ENCODE peak calls at places on chromosomes 3 and 15, in four cellular contexts. One of them, this sample, is unnamed.
A peak's percentile ranks its signal among the peaks of the same experiment; 100 is the strongest.

GRCh38 chr3:141308588-141309218 is 59.6 kb upstream of the ZBTB38 start:
- DNase-seq in HFF-Myc: no peak
- DNase-seq in A549: peak; percentile 81
- DNase-seq in psoas muscle: peak; percentile 40
- DNase-seq in this sample: no peak

GRCh38 chr3:37179144-37179967 is 5.0 kb upstream of the LRRFIP2 start:
- DNase-seq in HFF-Myc: no peak
- DNase-seq in A549: no peak
- DNase-seq in psoas muscle: no peak
- DNase-seq in this sample: no peak

GRCh38 chr15:76340802-76341365 is 4.3 kb downstream of the ISL2 start:
- DNase-seq in A549: no peak
- DNase-seq in psoas muscle: no peak
- DNase-seq in HFF-Myc: no peak
- DNase-seq in this sample: no peak

GRCh38 chr3:69445498-69445897 is 59.6 kb upstream of the FRMD4B start:
- DNase-seq in psoas muscle: no peak
- DNase-seq in HFF-Myc: no peak
- DNase-seq in A549: no peak
- DNase-seq in this sample: no peak

GRCh38 chr3:178325330-178325729 is 210.9 kb upstream of the KCNMB2 start:
- DNase-seq in psoas muscle: no peak
- DNase-seq in A549: peak; percentile 3
- DNase-seq in HFF-Myc: no peak
- DNase-seq in this sample: no peak

GRCh38 chr15:72614810-72615532 is 39.5 kb upstream of the GOLGA6B start:
- DNase-seq in psoas muscle: no peak
- DNase-seq in HFF-Myc: no peak
- DNase-seq in A549: no peak
- DNase-seq in this sample: no peak

GRCh38 chr3:189586941-189587687 is 44.1 kb upstream of the TP63 start:
- DNase-seq in HFF-Myc: no peak
- DNase-seq in A549: no peak
- DNase-seq in psoas muscle: no peak
- DNase-seq in this sample: no peak

GRCh38 chr3:107981471-107982111 is 109.2 kb downstream of the CD47 start:
- DNase-seq in HFF-Myc: no peak
- DNase-seq in A549: no peak
- DNase-seq in psoas muscle: peak; percentile 28
- DNase-seq in this sample: no peak

GRCh38 chr3:117892991-117893390 is 1141.7 kb downstream of the IGSF11 start:
- DNase-seq in psoas muscle: no peak
- DNase-seq in HFF-Myc: no peak
- DNase-seq in A549: no peak
- DNase-seq in this sample: no peak

GRCh38 chr15:52183562-52184173 is 7.5 kb downstream of the GNB5 start:
- DNase-seq in A549: peak; percentile 47
- DNase-seq in psoas muscle: no peak
- DNase-seq in HFF-Myc: no peak
- DNase-seq in this sample: no peak

GRCh38 chr3:129207347-129207947 is 23.8 kb upstream of the CNBP start:
- DNase-seq in A549: no peak
- DNase-seq in psoas muscle: no peak
- DNase-seq in HFF-Myc: no peak
- DNase-seq in this sample: no peak

GRCh38 chr15:88487796-88488523 is 20.5 kb downstream of the MRPS11 start:
- DNase-seq in psoas muscle: no peak
- DNase-seq in A549: no peak
- DNase-seq in HFF-Myc: no peak
- DNase-seq in this sample: no peak

GRCh38 chr3:48600711-48601621 is 5.8 kb upstream of the COL7A1 start:
- DNase-seq in A549: no peak
- DNase-seq in HFF-Myc: no peak
- DNase-seq in psoas muscle: no peak
- DNase-seq in this sample: no peak

GRCh38 chr15:66940368-66940767 is 125.0 kb upstream of the SMAD3 start:
- DNase-seq in psoas muscle: no peak
- DNase-seq in A549: no peak
- DNase-seq in HFF-Myc: no peak
- DNase-seq in this sample: no peak

GRCh38 chr15:61382927-61383326 is 153.8 kb upstream of the RORA start:
- DNase-seq in psoas muscle: no peak
- DNase-seq in A549: no peak
- DNase-seq in HFF-Myc: no peak
- DNase-seq in this sample: no peak

GRCh38 chr15:58862326-58862725 is 71.2 kb downstream of the SLTM start:
- DNase-seq in HFF-Myc: no peak
- DNase-seq in A549: no peak
- DNase-seq in psoas muscle: no peak
- DNase-seq in this sample: no peak

GRCh38 chr3:129888739-129889138 is 4.8 kb downstream of the TMCC1 start:
- DNase-seq in A549: peak; percentile 48
- DNase-seq in psoas muscle: no peak
- DNase-seq in HFF-Myc: peak; percentile 85
- DNase-seq in this sample: peak; percentile 41

GRCh38 chr3:72068621-72069020 is 283.7 kb upstream of the PROK2 start:
- DNase-seq in A549: no peak
- DNase-seq in HFF-Myc: no peak
- DNase-seq in psoas muscle: no peak
- DNase-seq in this sample: no peak
- H3K4me3 ChIP-seq in A549: no peak overlapping the region
- H3K4me3 ChIP-seq in HFF-Myc: no peak overlapping the region
- H3K4me3 ChIP-seq in psoas muscle: no peak overlapping the region
- H3K4me3 ChIP-seq in this sample: no peak overlapping the region

GRCh38 chr3:72050048-72050632 is 265.2 kb upstream of the PROK2 start:
- DNase-seq in HFF-Myc: no peak
- DNase-seq in A549: no peak
- DNase-seq in psoas muscle: no peak
- DNase-seq in this sample: peak; percentile 50

GRCh38 chr3:72050771-72051170 is 265.8 kb upstream of the PROK2 start:
- DNase-seq in A549: no peak
- DNase-seq in HFF-Myc: no peak
- DNase-seq in psoas muscle: no peak
- DNase-seq in this sample: no peak

GRCh38 chr3:72047472-72047871 is 262.5 kb upstream of the PROK2 start:
- DNase-seq in psoas muscle: no peak
- DNase-seq in A549: no peak
- DNase-seq in HFF-Myc: no peak
- DNase-seq in this sample: no peak

GRCh38 chr3:72048873-72049272 is 263.9 kb upstream of the PROK2 start:
- DNase-seq in HFF-Myc: no peak
- DNase-seq in psoas muscle: no peak
- DNase-seq in A549: no peak
- DNase-seq in this sample: no peak

DNA sequence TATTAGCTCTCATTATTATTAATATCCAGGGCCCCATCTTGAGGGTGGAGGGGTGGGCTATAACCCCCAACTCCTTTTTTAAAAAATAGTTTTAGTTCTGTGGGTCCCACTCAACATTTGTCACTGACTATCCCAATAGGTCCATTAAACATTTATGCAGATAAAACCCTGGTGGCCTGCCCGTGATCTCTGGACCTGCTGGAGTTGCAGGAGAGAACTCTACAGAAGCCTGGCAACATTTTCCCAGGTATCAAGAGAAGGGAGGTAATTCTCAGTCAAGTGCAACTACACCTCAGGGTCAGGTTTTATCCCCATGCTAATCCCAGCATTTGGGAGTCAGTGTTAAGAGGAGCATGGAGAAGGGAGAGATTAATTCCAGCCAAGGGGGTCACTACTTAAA is 264.4 kb upstream of the PROK2 start:
- DNase-seq in psoas muscle: no peak
- DNase-seq in A549: no peak
- DNase-seq in HFF-Myc: no peak
- DNase-seq in this sample: no peak
- H3K4me3 ChIP-seq in psoas muscle: no peak overlapping the region
- H3K4me3 ChIP-seq in A549: no peak overlapping the region
- H3K4me3 ChIP-seq in HFF-Myc: no peak overlapping the region
- H3K4me3 ChIP-seq in this sample: no peak overlapping the region

GRCh38 chr3:16427309-16427965 is 86.1 kb downstream of the RFTN1 start:
- DNase-seq in psoas muscle: peak; percentile 28
- DNase-seq in A549: peak; percentile 21
- DNase-seq in HFF-Myc: peak; percentile 73
- DNase-seq in this sample: peak; percentile 60

GRCh38 chr3:16429086-16429485 is 84.4 kb downstream of the RFTN1 start:
- DNase-seq in HFF-Myc: no peak
- DNase-seq in psoas muscle: no peak
- DNase-seq in A549: no peak
- DNase-seq in this sample: no peak

GRCh38 chr3:16432714-16433113 is 80.8 kb downstream of the RFTN1 start:
- DNase-seq in HFF-Myc: no peak
- DNase-seq in A549: no peak
- DNase-seq in psoas muscle: no peak
- DNase-seq in this sample: no peak

GRCh38 chr3:16433701-16434151 is 79.8 kb downstream of the RFTN1 start:
- DNase-seq in HFF-Myc: no peak
- DNase-seq in A549: no peak
- DNase-seq in psoas muscle: no peak
- DNase-seq in this sample: no peak

DNA sequence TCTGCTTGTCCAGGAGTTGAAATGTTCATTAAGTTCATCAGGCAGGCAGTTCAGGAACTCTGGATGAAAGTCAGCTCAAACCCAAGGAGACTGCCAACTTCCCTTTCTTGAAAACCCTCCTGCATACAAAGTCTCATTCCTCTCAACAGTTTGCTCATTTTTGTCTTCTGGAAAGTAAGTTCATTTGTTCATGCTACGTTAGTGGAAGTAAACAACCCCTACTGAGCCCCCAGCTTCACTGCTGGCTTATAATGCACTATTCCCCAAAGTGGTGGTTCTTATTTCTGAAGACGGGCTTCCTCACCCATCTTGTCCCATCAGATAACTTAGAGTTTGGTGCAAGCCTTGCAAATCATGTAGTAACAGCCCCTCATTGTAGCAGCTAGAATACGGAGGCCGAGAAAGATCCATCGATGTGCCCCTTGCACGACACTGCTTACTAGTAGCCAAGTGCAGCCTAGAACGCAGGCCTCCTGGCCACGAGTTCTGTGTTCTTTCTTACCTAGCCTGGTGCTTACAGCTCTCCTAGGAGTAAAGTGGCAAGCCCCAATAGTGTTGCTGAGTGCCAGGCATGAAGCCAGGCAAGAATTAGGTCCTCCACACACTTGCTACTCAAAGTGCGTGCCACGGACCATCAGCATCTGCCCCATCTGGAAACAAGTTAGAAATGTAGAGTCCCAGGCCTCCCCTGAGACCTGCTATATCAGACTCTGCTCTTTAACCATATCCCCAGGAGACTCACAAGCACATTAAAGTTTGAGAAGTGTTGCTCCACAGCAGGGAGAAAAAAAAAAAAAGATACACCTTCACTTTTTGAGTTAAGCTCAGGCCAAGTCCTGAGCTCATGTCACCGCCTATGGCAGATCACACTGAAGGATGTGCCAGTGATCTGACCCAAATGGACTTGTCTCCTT is 82.5 kb downstream of the RFTN1 start:
- DNase-seq in HFF-Myc: no peak
- DNase-seq in psoas muscle: no peak
- DNase-seq in A549: no peak
- DNase-seq in this sample: no peak
- H3K4me3 ChIP-seq in HFF-Myc: no peak overlapping the region
- H3K4me3 ChIP-seq in psoas muscle: no peak overlapping the region
- H3K4me3 ChIP-seq in A549: no peak overlapping the region
- H3K4me3 ChIP-seq in this sample: no peak overlapping the region

GRCh38 chr3:42092006-42092405 is 849 bp downstream of the TRAK1 start:
- DNase-seq in HFF-Myc: no peak
- DNase-seq in A549: no peak
- DNase-seq in psoas muscle: no peak
- DNase-seq in this sample: no peak
- H3K4me3 ChIP-seq in HFF-Myc: no peak overlapping the region
- H3K4me3 ChIP-seq in A549: no peak overlapping the region
- H3K4me3 ChIP-seq in psoas muscle: peak overlapping the region; percentile 57
- H3K4me3 ChIP-seq in this sample: no peak overlapping the region

DNA sequence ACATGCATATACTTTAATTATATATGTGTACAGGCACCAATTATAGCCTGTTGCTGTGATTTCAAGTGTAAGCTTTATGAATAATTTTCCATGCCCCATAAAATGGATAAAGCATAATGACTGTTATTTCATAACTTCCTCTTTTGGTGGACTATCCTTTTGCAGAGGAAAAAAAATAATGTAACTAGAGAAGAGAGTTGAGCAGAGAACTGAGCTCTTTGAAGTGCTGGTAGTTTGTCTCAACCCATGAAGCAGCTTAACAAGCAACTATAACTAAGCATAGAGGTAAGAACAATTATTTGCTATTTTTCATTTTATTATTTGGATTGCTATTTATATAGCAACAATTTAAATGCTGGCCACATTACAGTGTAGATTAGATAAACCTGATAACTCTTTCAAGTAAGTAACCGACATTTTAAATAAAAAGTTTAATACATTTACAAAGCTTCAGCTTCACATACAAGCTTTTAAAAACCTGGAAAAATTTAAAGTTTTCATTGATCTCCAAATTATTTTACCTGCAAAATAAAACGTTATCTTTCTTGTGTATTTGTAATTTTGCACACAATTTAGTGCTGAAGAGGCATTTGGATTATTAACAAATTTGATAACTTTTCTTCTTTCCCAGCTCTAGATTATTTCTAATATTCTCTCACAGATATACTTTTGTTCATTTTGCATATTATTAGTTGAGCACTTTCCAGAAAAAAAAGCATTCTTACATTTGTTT is 24.4 kb upstream of the MBNL1 start:
- DNase-seq in psoas muscle: no peak
- DNase-seq in HFF-Myc: no peak
- DNase-seq in A549: no peak
- DNase-seq in this sample: no peak
- H3K4me3 ChIP-seq in psoas muscle: peak overlapping the region; percentile 8
- H3K4me3 ChIP-seq in HFF-Myc: no peak overlapping the region
- H3K4me3 ChIP-seq in A549: no peak overlapping the region
- H3K4me3 ChIP-seq in this sample: no peak overlapping the region

This sample was measured in epithelial cell of proximal tubule.